ENCODE peak calls at places on chromosomes 5 and 9, in eight cellular contexts. H is stomach, V is transverse colon, D is cardiac muscle cell, J is endodermal cell, C is tibial nerve, T is tibial artery, W is heart left ventricle. M is an unnamed sample.

GRCh38 chr5:65262590-65263189 is 219.0 kb downstream of the ADAMTS6 start:
- DNase-seq in H (no peak), V (no peak), D (peak; percentile 16), J (no peak), C (peak; percentile 15), T (no peak), W (no peak), M (peak; percentile 13)

GRCh38 chr9:93680445-93681315 is 104.3 kb downstream of the PHF2 start:
- DNase-seq in H (peak; percentile 25), V (peak; percentile 5), D (no peak), J (peak; percentile 43), C (peak; percentile 3), T (peak; percentile 53), W (peak; percentile 56), M (peak; percentile 9)

GRCh38 chr9:98536542-98537173 is 172.1 kb downstream of the GABBR2 start:
- DNase-seq in H (no peak), V (peak; percentile 31), D (no peak), J (peak; percentile 83), C (no peak), T (no peak), W (no peak), M (no peak)

GRCh38 chr5:69167488-69167845 is 517 bp downstream of the CCNB1 start:
- DNase-seq in H (no peak), V (no peak), D (peak; percentile 18), J (no peak), C (no peak), T (no peak), W (no peak), M (no peak)

GRCh38 chr5:151463137-151464029 is 16.0 kb downstream of the SLC36A1 start:
- DNase-seq in H (no peak), V (peak; percentile 47), D (peak; percentile 46), J (peak; percentile 90), C (no peak), T (no peak), W (no peak), M (no peak)

GRCh38 chr5:17831279-17831678 is 197.0 kb downstream of the TAF11L14 start:
- DNase-seq in H (no peak), V (no peak), D (peak; percentile 39), J (no peak), C (no peak), T (no peak), W (no peak), M (no peak)

GRCh38 chr9:35267716-35268115 is 105.9 kb downstream of the UNC13B start:
- DNase-seq in H (no peak), V (no peak), D (no peak), J (no peak), C (no peak), T (no peak), W (no peak), M (no peak)

GRCh38 chr5:177111720-177112394 is 21.7 kb upstream of the NSD1 start:
- DNase-seq in H (peak; percentile 51), V (peak; percentile 60), D (peak; percentile 70), J (peak; percentile 98), C (peak; percentile 70), T (no peak), W (peak; percentile 80), M (peak; percentile 63)

GRCh38 chr5:151719228-151719861 is 32.6 kb upstream of the SPARC start:
- DNase-seq in H (no peak), V (peak; percentile 44), D (no peak), J (peak; percentile 75), C (peak; percentile 67), T (no peak), W (no peak), M (peak; percentile 45)

GRCh38 chr5:99320461-99320860 is 391.7 kb upstream of the CHD1 start:
- DNase-seq in H (peak; percentile 31), V (no peak), D (no peak), J (peak; percentile 58), C (no peak), T (no peak), W (no peak), M (no peak)

GRCh38 chr5:110054240-110054639 is 364.5 kb downstream of the MAN2A1 start:
- DNase-seq in H (peak; percentile 28), V (peak; percentile 27), D (peak; percentile 68), J (no peak), C (peak; percentile 46), T (no peak), W (no peak), M (no peak)
- TF ChIP-seq CTCF in H (no peak), V (no peak), D (peak; percentile 34), J (peak; percentile 45), C (no peak), T (no peak), W (no peak), M (no peak)

GRCh38 chr9:129178983-129179382 is 922 bp upstream of the IER5L start:
- DNase-seq in H (no peak), V (no peak), D (peak; percentile 77), J (peak; percentile 96), C (no peak), T (no peak), W (no peak), M (peak; percentile 42)

GRCh38 chr9:129183495-129184308 is 5.6 kb upstream of the IER5L start:
- DNase-seq in H (no peak), V (peak; percentile 60), D (no peak), J (no peak), C (no peak), T (no peak), W (no peak), M (no peak)

GRCh38 chr9:129182625-129183494 is 4.8 kb upstream of the IER5L start:
- DNase-seq in H (no peak), V (peak; percentile 53), D (peak; percentile 41), J (peak; percentile 94), C (peak; percentile 35), T (no peak), W (no peak), M (no peak)

GRCh38 chr9:129182122-129182521 is 4.1 kb upstream of the IER5L start:
- DNase-seq in H (no peak), V (no peak), D (no peak), J (no peak), C (no peak), T (no peak), W (no peak), M (no peak)

GRCh38 chr9:129181246-129181645 is 3.2 kb upstream of the IER5L start:
- DNase-seq in H (no peak), V (no peak), D (no peak), J (no peak), C (no peak), T (no peak), W (no peak), M (no peak)
- H3K27me3 ChIP-seq in H (no peaks in the 10 kb centered on the region), V (no peaks in the 10 kb centered on the region), D (peaks cover 7% of the 10 kb centered on the region), J (peaks cover 23% of the 10 kb centered on the region), C (no peaks in the 10 kb centered on the region), T (no peaks in the 10 kb centered on the region), W (no peaks in the 10 kb centered on the region), M (no peaks in the 10 kb centered on the region)

GRCh38 chr5:179887802-179888201 is 19.9 kb downstream of the TBC1D9B start:
- DNase-seq in H (no peak), V (no peak), D (no peak), J (no peak), C (no peak), T (no peak), W (peak; percentile 44), M (no peak)
- H3K4me1 ChIP-seq in H (no peaks in the 10 kb centered on the region), V (no peaks in the 10 kb centered on the region), D (no peaks in the 10 kb centered on the region), J (no peaks in the 10 kb centered on the region), C (no peaks in the 10 kb centered on the region), T (no peaks in the 10 kb centered on the region), W (no peaks in the 10 kb centered on the region), M (no peaks in the 10 kb centered on the region)

GRCh38 chr5:159910843-159911229 is 5.4 kb upstream of the ADRA1B start:
- DNase-seq in H (no peak), V (no peak), D (no peak), J (no peak), C (no peak), T (no peak), W (no peak), M (no peak)

GRCh38 chr5:159911349-159911748 is 4.9 kb upstream of the ADRA1B start:
- DNase-seq in H (no peak), V (no peak), D (peak; percentile 39), J (no peak), C (no peak), T (no peak), W (no peak), M (no peak)

GRCh38 chr5:159913048-159913447 is 3.2 kb upstream of the ADRA1B start:
- DNase-seq in H (no peak), V (no peak), D (no peak), J (no peak), C (no peak), T (no peak), W (no peak), M (peak; percentile 41)

GRCh38 chr5:159912033-159912800 is 4.1 kb upstream of the ADRA1B start:
- DNase-seq in H (no peak), V (peak; percentile 30), D (no peak), J (no peak), C (no peak), T (peak; percentile 70), W (no peak), M (no peak)

GRCh38 chr5:159913481-159913880 is 2.8 kb upstream of the ADRA1B start:
- DNase-seq in H (no peak), V (no peak), D (no peak), J (no peak), C (no peak), T (no peak), W (no peak), M (peak; percentile 36)
- TF ChIP-seq CTCF in H (no peak), V (no peak), D (no peak), J (no peak), C (no peak), T (no peak), W (no peak), M (no peak)

GRCh38 chr9:89917861-89918260 is 313.0 kb downstream of the GADD45G start:
- DNase-seq in H (no peak), V (no peak), D (no peak), J (no peak), C (no peak), T (no peak), W (no peak), M (no peak)

GRCh38 chr9:89916001-89916635 is 311.3 kb downstream of the GADD45G start:
- DNase-seq in H (no peak), V (no peak), D (no peak), J (peak; percentile 75), C (no peak), T (no peak), W (no peak), M (no peak)

GRCh38 chr9:89911721-89912604 is 307.2 kb downstream of the GADD45G start:
- DNase-seq in H (no peak), V (no peak), D (no peak), J (peak; percentile 61), C (no peak), T (no peak), W (no peak), M (no peak)

GRCh38 chr9:89912605-89912953 is 307.8 kb downstream of the GADD45G start:
- DNase-seq in H (no peak), V (no peak), D (no peak), J (no peak), C (no peak), T (no peak), W (no peak), M (no peak)

GRCh38 chr9:89915187-89915586 is 310.4 kb downstream of the GADD45G start:
- DNase-seq in H (no peak), V (no peak), D (no peak), J (no peak), C (no peak), T (no peak), W (no peak), M (no peak)
- H3K27me3 ChIP-seq in H (no peaks in the 10 kb centered on the region), V (no peaks in the 10 kb centered on the region), D (no peaks in the 10 kb centered on the region), J (no peaks in the 10 kb centered on the region), C (no peaks in the 10 kb centered on the region), T (no peaks in the 10 kb centered on the region), W (no peaks in the 10 kb centered on the region), M (no peaks in the 10 kb centered on the region)